ENCODE peak calls at places on chromosomes 4 and X, in eight cellular contexts. I is Peyer's patch, T is lung, Y is endodermal cell, R is HepG2, K is pancreas, W is neural progenitor cell, P is body of pancreas. B is an unnamed sample.

GRCh38 chrX:42776195-42776594 is 1.8 kb downstream of the PPP1R2C start:
- DNase-seq in P (no peak), T (no peak), I (peak; percentile 40), R (no peak), W (no peak), K (no peak), Y (no peak), B (peak; percentile 26)

GRCh38 chr4:151322565-151322964 is 2.8 kb downstream of the SH3D19 start:
- DNase-seq in Y (no peak), I (no peak), T (no peak), K (no peak), P (no peak), R (no peak), W (no peak), B (no peak)

GRCh38 chr4:36757623-36758311 is 476.4 kb downstream of the DTHD1 start:
- DNase-seq in P (no peak), T (no peak), Y (peak; percentile 55), I (no peak), R (no peak), K (no peak), W (no peak), B (no peak)

GRCh38 chrX:38028300-38028699 is 21.9 kb downstream of the SYTL5 start:
- DNase-seq in P (no peak), R (no peak), W (no peak), Y (no peak), T (no peak), K (no peak), I (no peak), B (no peak)

GRCh38 chrX:11665144-11666040 is at the start of gene ARHGAP6:
- DNase-seq in I (no peak), P (peak; percentile 11), K (peak; percentile 50), W (peak; percentile 71), Y (peak; percentile 81), T (no peak), R (no peak), B (no peak)

GRCh38 chr4:73776363-73776762 is 36.0 kb downstream of the CXCL8 start:
- DNase-seq in K (no peak), Y (no peak), P (peak; percentile 41), R (peak; percentile 16), W (no peak), I (no peak), T (peak; percentile 54), B (peak; percentile 43)

GRCh38 chr4:158938462-158939044 is 164.3 kb upstream of the RAPGEF2 start:
- DNase-seq in T (no peak), P (no peak), I (no peak), Y (no peak), W (no peak), K (no peak), R (no peak), B (no peak)

GRCh38 chr4:176792348-176793059 is at the start of gene VEGFC:
- DNase-seq in P (peak; percentile 58), R (peak; percentile 3), W (peak; percentile 89), Y (peak; percentile 87), T (peak; percentile 44), I (no peak), K (peak; percentile 70), B (peak; percentile 75)

GRCh38 chr4:56857601-56858301 is 36.2 kb upstream of the SPINK2 start:
- DNase-seq in K (no peak), I (no peak), R (no peak), P (no peak), W (no peak), T (no peak), Y (no peak), B (no peak)

GRCh38 chrX:19870710-19871490 is 16.5 kb downstream of the SH3KBP1 start:
- DNase-seq in K (no peak), R (no peak), P (no peak), Y (no peak), T (no peak), W (no peak), I (no peak), B (no peak)

GRCh38 chrX:142068365-142068764 is 136.7 kb downstream of the MAGEC2 start:
- DNase-seq in K (no peak), Y (no peak), I (no peak), T (no peak), R (no peak), W (no peak), P (no peak), B (no peak)

GRCh38 chr4:173318648-173319211 is 15.4 kb downstream of the HMGB2 start:
- DNase-seq in I (no peak), T (no peak), K (no peak), Y (no peak), R (peak; percentile 10), W (no peak), P (no peak), B (no peak)

GRCh38 chr4:84912741-84913140 is 53.7 kb downstream of the WDFY3 start:
- DNase-seq in K (no peak), I (no peak), Y (no peak), W (no peak), R (no peak), P (no peak), T (no peak), B (no peak)

GRCh38 chr4:10722957-10723356 is 38.4 kb upstream of the CLNK start:
- DNase-seq in K (no peak), P (no peak), T (no peak), R (no peak), Y (no peak), W (no peak), I (no peak), B (no peak)

GRCh38 chrX:111282991-111283390 is 12.7 kb upstream of the CAPN6 start:
- DNase-seq in W (no peak), T (no peak), Y (no peak), K (no peak), P (no peak), I (no peak), R (no peak), B (no peak)

GRCh38 chr4:141133146-141134006 is at the start of gene RNF150:
- DNase-seq in Y (peak; percentile 94), R (peak; percentile 65), T (peak; percentile 65), I (peak; percentile 29), K (peak; percentile 83), W (peak; percentile 89), P (peak; percentile 82), B (peak; percentile 87)

GRCh38 chrX:151359931-151360871 is 36.8 kb upstream of the VMA21 start:
- DNase-seq in P (peak; percentile 55), R (peak; percentile 0), T (no peak), W (peak; percentile 64), K (peak; percentile 77), Y (peak; percentile 83), I (no peak), B (peak; percentile 72)

GRCh38 chr4:133839326-133839725 is 362.3 kb downstream of the PABPC4L start:
- DNase-seq in T (no peak), W (no peak), K (no peak), Y (no peak), I (no peak), P (no peak), R (no peak), B (no peak)

DNA sequence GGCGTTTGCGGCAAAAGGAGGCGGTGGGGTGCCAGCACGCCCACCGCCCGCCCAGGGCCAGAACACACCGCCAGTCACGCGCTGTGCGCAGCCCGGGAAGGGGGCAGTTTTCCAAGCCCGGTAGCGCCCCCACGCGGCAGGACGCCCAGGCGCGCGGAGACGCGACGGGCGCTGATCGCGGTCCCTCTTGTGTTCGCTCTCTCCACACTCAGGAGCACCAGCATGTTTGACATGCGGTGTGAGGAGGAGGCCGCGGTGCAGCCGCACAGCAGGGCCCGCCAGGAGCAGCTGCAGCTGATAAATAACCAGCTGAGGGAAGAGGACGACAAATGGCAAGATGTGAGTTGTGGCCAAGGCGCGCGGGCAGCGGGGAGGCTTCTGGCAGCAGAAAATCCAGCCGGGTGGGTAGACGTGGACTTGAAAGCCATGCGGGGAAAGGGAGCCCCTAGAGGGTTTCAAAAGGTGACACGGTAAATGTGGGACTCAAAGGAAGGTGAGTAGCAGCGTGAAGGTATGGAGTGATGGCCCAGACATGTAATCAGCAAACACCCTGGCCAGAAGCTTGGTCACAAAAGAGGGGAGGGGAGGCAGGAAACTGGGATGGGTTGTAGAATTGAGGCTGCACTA is 104.1 kb downstream of the PHOX2B start:
- DNase-seq in P (peak; percentile 79), T (peak; percentile 65), Y (peak; percentile 98), K (peak; percentile 82), I (no peak), W (peak; percentile 92), R (peak; percentile 3), B (peak; percentile 52)
- TF ChIP-seq CTCF in P (peak; percentile 75), T (peak; percentile 47), Y (peak; percentile 99), K (peak; percentile 76), I (peak; percentile 74), W (peak; percentile 96), R (peak; percentile 70), B (peak; percentile 89)

DNA sequence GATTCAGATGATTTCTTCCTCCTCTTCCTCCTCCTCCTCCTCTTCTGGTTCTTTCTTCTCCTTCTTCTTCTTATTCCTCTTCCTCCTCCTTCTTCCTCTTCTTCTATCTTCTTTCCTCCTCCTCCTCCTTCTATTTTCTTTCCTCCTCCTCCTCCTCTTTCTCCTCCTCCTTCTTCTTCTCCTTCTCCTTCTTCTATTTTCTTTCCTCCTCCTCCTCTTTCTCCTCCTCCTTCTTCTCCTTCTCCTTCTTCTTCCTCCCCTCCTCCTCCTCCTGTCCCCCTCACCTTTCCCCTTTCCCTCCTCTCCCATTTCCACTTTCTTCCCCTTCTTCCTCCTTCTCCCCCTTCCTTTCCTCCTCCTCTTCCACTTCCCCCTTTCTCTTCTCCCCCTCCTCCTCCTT is 68.3 kb downstream of the SORBS2 start:
- DNase-seq in I (no peak), R (no peak), W (no peak), K (no peak), Y (no peak), P (no peak), T (no peak), B (no peak)
- H3K4me1 ChIP-seq in I (no peaks in the 10 kb centered on the region), R (peaks cover 62% of the 10 kb centered on the region), W (peaks cover 18% of the 10 kb centered on the region), K (peaks cover 27% of the 10 kb centered on the region), Y (no peaks in the 10 kb centered on the region), P (peaks cover 54% of the 10 kb centered on the region), T (peaks cover 2% of the 10 kb centered on the region), B (peaks cover 47% of the 10 kb centered on the region)

GRCh38 chr4:80199004-80199579 is 1.8 kb downstream of the PRDM8 start:
- DNase-seq in R (no peak), Y (no peak), T (no peak), P (no peak), W (no peak), I (no peak), K (no peak), B (no peak)
- H3K4me3 ChIP-seq in R (no peak overlapping the region), Y (no peak overlapping the region), T (no peak overlapping the region), P (no peak overlapping the region), W (no peak overlapping the region), I (no peak overlapping the region), K (no peak overlapping the region), B (no peak overlapping the region)

GRCh38 chrX:72396117-72396516 is 90.4 kb upstream of the CITED1 start:
- DNase-seq in T (no peak), P (no peak), W (no peak), K (no peak), R (no peak), I (no peak), Y (no peak), B (no peak)

GRCh38 chrX:72392816-72393800 is 87.4 kb upstream of the CITED1 start:
- DNase-seq in Y (no peak), R (no peak), K (no peak), W (peak; percentile 55), I (no peak), T (no peak), P (no peak), B (no peak)

GRCh38 chrX:72393836-72394517 is 88.3 kb upstream of the CITED1 start:
- DNase-seq in K (no peak), I (no peak), W (no peak), Y (no peak), P (no peak), T (no peak), R (no peak), B (no peak)

GRCh38 chrX:72394518-72395163 is 88.9 kb upstream of the CITED1 start:
- DNase-seq in Y (no peak), K (no peak), T (no peak), P (no peak), I (no peak), W (peak; percentile 19), R (no peak), B (no peak)

GRCh38 chrX:72395252-72395651 is 89.5 kb upstream of the CITED1 start:
- DNase-seq in Y (no peak), R (no peak), T (no peak), I (no peak), K (no peak), P (no peak), W (no peak), B (no peak)
- TF ChIP-seq CTCF in Y (no peak), R (no peak), T (no peak), I (no peak), K (no peak), P (no peak), W (no peak), B (no peak)